ENCODE peak calls at places on chromosomes 4 and X, in eight cellular contexts. One of them, this sample, is unnamed.
A peak's percentile ranks its signal among the peaks of the same experiment; 100 is the strongest.

GRCh38 chr4:52841707-52842456 is 20.2 kb upstream of the RASL11B start:
- DNase-seq in transverse colon: no peak
- DNase-seq in A549: no peak
- DNase-seq in testis: no peak
- DNase-seq in body of pancreas: no peak
- DNase-seq in esophagus squamous epithelium: no peak
- DNase-seq in vagina: no peak
- DNase-seq in IMR-90: peak; percentile 19
- DNase-seq in this sample: no peak

GRCh38 chrX:2430265-2430825 is 70.4 kb downstream of the DHRSX start:
- DNase-seq in transverse colon: no peak
- DNase-seq in A549: no peak
- DNase-seq in vagina: no peak
- DNase-seq in esophagus squamous epithelium: no peak
- DNase-seq in IMR-90: peak; percentile 4
- DNase-seq in body of pancreas: peak; percentile 23
- DNase-seq in testis: no peak
- DNase-seq in this sample: no peak

GRCh38 chr4:111330786-111331185 is 707.9 kb upstream of the PITX2 start:
- DNase-seq in testis: no peak
- DNase-seq in transverse colon: no peak
- DNase-seq in IMR-90: peak; percentile 46
- DNase-seq in A549: no peak
- DNase-seq in body of pancreas: no peak
- DNase-seq in esophagus squamous epithelium: no peak
- DNase-seq in vagina: no peak
- DNase-seq in this sample: no peak

GRCh38 chrX:115459883-115460564 is 101.0 kb upstream of the PLS3 start:
- DNase-seq in body of pancreas: no peak
- DNase-seq in testis: no peak
- DNase-seq in vagina: no peak
- DNase-seq in transverse colon: no peak
- DNase-seq in esophagus squamous epithelium: no peak
- DNase-seq in A549: no peak
- DNase-seq in IMR-90: peak; percentile 34
- DNase-seq in this sample: no peak

GRCh38 chr4:3714642-3715001 is 51.6 kb upstream of the ADRA2C start:
- DNase-seq in vagina: no peak
- DNase-seq in transverse colon: no peak
- DNase-seq in testis: no peak
- DNase-seq in A549: no peak
- DNase-seq in esophagus squamous epithelium: no peak
- DNase-seq in body of pancreas: no peak
- DNase-seq in IMR-90: no peak
- DNase-seq in this sample: no peak

GRCh38 chrX:42094208-42094607 is 170.9 kb upstream of the CASK start:
- DNase-seq in testis: no peak
- DNase-seq in body of pancreas: no peak
- DNase-seq in transverse colon: no peak
- DNase-seq in A549: no peak
- DNase-seq in esophagus squamous epithelium: no peak
- DNase-seq in IMR-90: peak; percentile 7
- DNase-seq in vagina: no peak
- DNase-seq in this sample: no peak

GRCh38 chr4:182143822-182144620 is 99.2 kb upstream of the TENM3 start:
- DNase-seq in testis: peak; percentile 66
- DNase-seq in IMR-90: peak; percentile 83
- DNase-seq in transverse colon: peak; percentile 12
- DNase-seq in vagina: no peak
- DNase-seq in esophagus squamous epithelium: no peak
- DNase-seq in body of pancreas: peak; percentile 11
- DNase-seq in A549: peak; percentile 18
- DNase-seq in this sample: no peak

GRCh38 chrX:38192007-38192625 is 28.6 kb downstream of the SRPX start:
- DNase-seq in IMR-90: peak; percentile 25
- DNase-seq in body of pancreas: peak; percentile 26
- DNase-seq in transverse colon: peak; percentile 12
- DNase-seq in testis: peak; percentile 14
- DNase-seq in vagina: no peak
- DNase-seq in A549: no peak
- DNase-seq in esophagus squamous epithelium: no peak
- DNase-seq in this sample: no peak

GRCh38 chrX:136708348-136708747 is 60.4 kb downstream of the CD40LG start:
- DNase-seq in A549: peak; percentile 6
- DNase-seq in testis: no peak
- DNase-seq in vagina: no peak
- DNase-seq in IMR-90: peak; percentile 13
- DNase-seq in esophagus squamous epithelium: no peak
- DNase-seq in transverse colon: no peak
- DNase-seq in body of pancreas: no peak
- DNase-seq in this sample: no peak

GRCh38 chr4:54016504-54016903 is 47.9 kb downstream of the CHIC2 start:
- DNase-seq in esophagus squamous epithelium: no peak
- DNase-seq in vagina: no peak
- DNase-seq in body of pancreas: no peak
- DNase-seq in IMR-90: no peak
- DNase-seq in transverse colon: no peak
- DNase-seq in testis: no peak
- DNase-seq in A549: no peak
- DNase-seq in this sample: no peak

GRCh38 chr4:138961687-138962086 is 53.9 kb upstream of the NOCT start:
- DNase-seq in A549: no peak
- DNase-seq in vagina: no peak
- DNase-seq in IMR-90: no peak
- DNase-seq in esophagus squamous epithelium: no peak
- DNase-seq in testis: peak; percentile 17
- DNase-seq in body of pancreas: no peak
- DNase-seq in transverse colon: no peak
- DNase-seq in this sample: no peak

GRCh38 chrX:69618803-69619202 is 2.9 kb downstream of the EDA start:
- DNase-seq in body of pancreas: peak; percentile 13
- DNase-seq in transverse colon: peak; percentile 11
- DNase-seq in esophagus squamous epithelium: no peak
- DNase-seq in IMR-90: peak; percentile 2
- DNase-seq in A549: no peak
- DNase-seq in testis: peak; percentile 14
- DNase-seq in vagina: no peak
- DNase-seq in this sample: no peak

GRCh38 chr4:131006388-131006787 is 1910.4 kb downstream of the C4orf33 start:
- DNase-seq in vagina: no peak
- DNase-seq in A549: no peak
- DNase-seq in body of pancreas: no peak
- DNase-seq in testis: no peak
- DNase-seq in transverse colon: no peak
- DNase-seq in esophagus squamous epithelium: no peak
- DNase-seq in IMR-90: no peak
- DNase-seq in this sample: no peak

GRCh38 chr4:4418676-4419370 is 31.9 kb downstream of the NSG1 start:
- DNase-seq in testis: peak; percentile 8
- DNase-seq in IMR-90: no peak
- DNase-seq in body of pancreas: no peak
- DNase-seq in vagina: no peak
- DNase-seq in transverse colon: no peak
- DNase-seq in A549: no peak
- DNase-seq in esophagus squamous epithelium: no peak
- DNase-seq in this sample: no peak

GRCh38 chrX:63350551-63350950 is 581 bp downstream of the SPIN4 start:
- DNase-seq in IMR-90: no peak
- DNase-seq in testis: peak; percentile 22
- DNase-seq in body of pancreas: peak; percentile 14
- DNase-seq in vagina: no peak
- DNase-seq in esophagus squamous epithelium: no peak
- DNase-seq in transverse colon: peak; percentile 36
- DNase-seq in A549: peak; percentile 14
- DNase-seq in this sample: peak; percentile 55

GRCh38 chr4:85790582-85790981 is 315.6 kb downstream of the ARHGAP24 start:
- DNase-seq in testis: no peak
- DNase-seq in IMR-90: peak; percentile 79
- DNase-seq in esophagus squamous epithelium: no peak
- DNase-seq in vagina: no peak
- DNase-seq in A549: no peak
- DNase-seq in body of pancreas: no peak
- DNase-seq in transverse colon: no peak
- DNase-seq in this sample: no peak

GRCh38 chrX:54049801-54050200 is 5.5 kb upstream of the PHF8 start:
- DNase-seq in transverse colon: no peak
- DNase-seq in A549: no peak
- DNase-seq in esophagus squamous epithelium: no peak
- DNase-seq in testis: no peak
- DNase-seq in IMR-90: no peak
- DNase-seq in body of pancreas: peak; percentile 4
- DNase-seq in vagina: no peak
- DNase-seq in this sample: no peak

GRCh38 chrX:134880866-134881265 is 109.9 kb upstream of the SMIM10 start:
- DNase-seq in body of pancreas: no peak
- DNase-seq in vagina: no peak
- DNase-seq in esophagus squamous epithelium: no peak
- DNase-seq in testis: peak; percentile 15
- DNase-seq in IMR-90: peak; percentile 52
- DNase-seq in A549: no peak
- DNase-seq in transverse colon: no peak
- DNase-seq in this sample: no peak

GRCh38 chr4:2353222-2354107 is 65.0 kb downstream of the ZFYVE28 start:
- DNase-seq in testis: peak; percentile 46
- DNase-seq in A549: no peak
- DNase-seq in vagina: no peak
- DNase-seq in IMR-90: no peak
- DNase-seq in transverse colon: peak; percentile 6
- DNase-seq in body of pancreas: no peak
- DNase-seq in esophagus squamous epithelium: no peak
- DNase-seq in this sample: peak; percentile 36

GRCh38 chrX:154409222-154409871 is at the start of gene DNASE1L1:
- DNase-seq in transverse colon: peak; percentile 90
- DNase-seq in vagina: peak; percentile 93
- DNase-seq in testis: peak; percentile 33
- DNase-seq in esophagus squamous epithelium: no peak
- DNase-seq in IMR-90: peak; percentile 87
- DNase-seq in body of pancreas: peak; percentile 81
- DNase-seq in A549: peak; percentile 62
- DNase-seq in this sample: peak; percentile 90
- H3K4me3 ChIP-seq in transverse colon: peak within 1 kb of the TSS; percentile 8
- H3K4me3 ChIP-seq in vagina: peak within 1 kb of the TSS; percentile 33
- H3K4me3 ChIP-seq in testis: no peak within 1 kb of the TSS
- H3K4me3 ChIP-seq in esophagus squamous epithelium: peak within 1 kb of the TSS; percentile 57
- H3K4me3 ChIP-seq in IMR-90: peak within 1 kb of the TSS; percentile 76
- H3K4me3 ChIP-seq in body of pancreas: no peak within 1 kb of the TSS
- H3K4me3 ChIP-seq in A549: peak within 1 kb of the TSS; percentile 47
- H3K4me3 ChIP-seq in this sample: peak within 1 kb of the TSS; percentile 51

DNA sequence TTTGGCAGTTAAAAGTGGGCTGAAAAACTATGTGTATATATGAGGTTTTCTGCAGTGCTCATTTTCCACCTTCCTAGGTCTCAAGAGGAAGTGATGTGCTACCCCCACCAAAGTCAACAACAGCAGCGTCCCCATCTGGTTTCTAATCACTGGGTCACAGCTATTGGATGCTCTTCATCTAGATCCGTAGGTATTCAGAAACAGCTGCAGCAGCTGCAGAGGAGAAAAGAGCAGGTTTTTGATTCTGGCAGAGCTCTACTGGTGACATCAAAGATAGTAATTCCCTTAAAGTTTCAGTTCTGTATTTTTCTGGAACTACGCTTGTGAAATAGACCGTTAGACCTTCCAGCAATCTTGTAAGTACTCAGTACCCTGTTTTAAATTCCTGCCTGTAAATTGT is 5.8 kb upstream of the GUCY2F start:
- DNase-seq in transverse colon: no peak
- DNase-seq in esophagus squamous epithelium: no peak
- DNase-seq in A549: no peak
- DNase-seq in vagina: no peak
- DNase-seq in IMR-90: no peak
- DNase-seq in testis: no peak
- DNase-seq in body of pancreas: no peak
- DNase-seq in this sample: no peak
- TF ChIP-seq POLR2A in transverse colon: no peak
- TF ChIP-seq POLR2A in esophagus squamous epithelium: no peak
- TF ChIP-seq POLR2A in A549: no peak
- TF ChIP-seq POLR2A in vagina: no peak
- TF ChIP-seq POLR2A in IMR-90: no peak
- TF ChIP-seq POLR2A in testis: no peak
- TF ChIP-seq POLR2A in body of pancreas: no peak
- TF ChIP-seq POLR2A in this sample: no peak

DNA sequence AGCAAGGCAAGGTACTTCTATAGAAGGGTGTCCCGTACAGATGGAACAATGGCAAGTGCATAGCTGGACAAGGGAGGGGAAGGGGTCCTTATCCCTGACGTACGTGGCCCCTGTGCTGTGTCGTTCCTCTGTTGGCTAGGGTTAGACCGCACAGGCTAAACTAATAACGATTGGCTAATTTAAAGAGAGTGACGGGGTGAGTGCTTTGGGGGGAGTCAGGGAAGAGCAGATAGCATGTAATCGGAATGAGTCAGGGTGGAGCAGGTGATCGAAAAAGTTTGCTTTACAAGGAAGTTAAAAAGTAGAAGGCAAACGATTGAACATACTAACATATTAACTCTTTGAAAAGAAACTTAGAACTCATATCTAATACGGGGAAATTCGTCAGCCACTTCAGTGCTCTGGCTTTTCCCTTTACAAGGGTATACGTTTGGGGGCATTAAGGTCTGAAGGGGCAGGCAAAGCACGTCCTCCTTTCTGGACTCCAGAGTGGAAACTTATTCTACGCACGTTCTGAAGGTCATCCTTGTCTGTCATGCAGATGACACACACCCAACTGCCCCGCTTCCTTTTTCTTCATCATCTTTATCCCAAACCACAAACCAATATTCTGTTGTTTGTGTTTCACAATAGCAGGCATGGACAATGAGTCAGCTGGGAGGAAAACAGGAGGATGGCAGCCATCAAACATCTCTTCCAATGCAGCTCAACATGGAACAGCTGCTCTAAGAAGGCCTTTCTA is 10.2 kb upstream of the CRLF2 start:
- DNase-seq in vagina: no peak
- DNase-seq in body of pancreas: peak; percentile 19
- DNase-seq in testis: no peak
- DNase-seq in transverse colon: no peak
- DNase-seq in esophagus squamous epithelium: no peak
- DNase-seq in IMR-90: no peak
- DNase-seq in A549: peak; percentile 28
- DNase-seq in this sample: peak; percentile 8
- H3K4me1 ChIP-seq in vagina: no peaks in the 10 kb centered on the region
- H3K4me1 ChIP-seq in body of pancreas: no peaks in the 10 kb centered on the region
- H3K4me1 ChIP-seq in testis: no peaks in the 10 kb centered on the region
- H3K4me1 ChIP-seq in transverse colon: no peaks in the 10 kb centered on the region
- H3K4me1 ChIP-seq in esophagus squamous epithelium: no peaks in the 10 kb centered on the region
- H3K4me1 ChIP-seq in IMR-90: no peaks in the 10 kb centered on the region
- H3K4me1 ChIP-seq in A549: peaks cover 5% of the 10 kb centered on the region
- H3K4me1 ChIP-seq in this sample: no peaks in the 10 kb centered on the region

DNA sequence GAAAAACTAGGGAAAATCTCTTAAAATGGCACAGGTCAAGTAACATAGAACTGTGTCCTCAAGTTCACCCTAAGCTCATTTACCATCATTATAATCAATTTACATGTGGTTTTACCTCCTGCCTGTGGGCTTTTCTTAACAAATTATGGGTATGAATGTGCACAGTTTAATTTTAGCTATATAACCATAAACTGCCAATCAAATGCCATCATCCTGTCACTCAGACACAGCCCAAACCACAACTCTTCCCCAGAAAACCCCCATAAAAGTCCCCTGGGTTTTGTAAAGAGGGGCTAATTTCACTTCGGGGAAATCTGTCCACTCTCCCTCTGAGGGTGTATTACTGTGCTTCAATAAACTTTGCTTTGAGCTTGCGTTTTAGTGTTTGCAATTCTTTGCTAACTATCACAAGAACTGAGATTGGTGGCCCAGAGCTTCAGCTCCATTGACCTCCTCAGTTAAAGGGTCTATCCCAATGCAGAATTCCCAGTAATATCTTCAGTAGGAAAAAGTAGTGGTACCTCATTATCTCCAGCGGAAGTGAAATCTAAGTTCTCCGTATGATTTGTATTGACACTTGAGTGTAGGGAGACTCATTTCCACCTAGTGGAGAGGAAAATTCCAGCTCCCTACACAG is 394.6 kb downstream of the SPOCK3 start:
- DNase-seq in testis: no peak
- DNase-seq in transverse colon: no peak
- DNase-seq in esophagus squamous epithelium: no peak
- DNase-seq in IMR-90: no peak
- DNase-seq in vagina: no peak
- DNase-seq in body of pancreas: no peak
- DNase-seq in A549: no peak
- DNase-seq in this sample: no peak
- H3K4me3 ChIP-seq in testis: no peak overlapping the region
- H3K4me3 ChIP-seq in transverse colon: no peak overlapping the region
- H3K4me3 ChIP-seq in esophagus squamous epithelium: no peak overlapping the region
- H3K4me3 ChIP-seq in IMR-90: no peak overlapping the region
- H3K4me3 ChIP-seq in vagina: no peak overlapping the region
- H3K4me3 ChIP-seq in body of pancreas: no peak overlapping the region
- H3K4me3 ChIP-seq in A549: no peak overlapping the region
- H3K4me3 ChIP-seq in this sample: no peak overlapping the region

This sample was measured in Peyer's patch.